ENCODE peak calls at places on chromosomes 16 and 17, in six cellular contexts. I is GM18507; W is stomach; U is skeletal muscle cell; A is stimulated activated CD4-positive, alpha-beta T cell treated with anti-CD3 and anti-CD28 coated beads, Interleukin-1b, Interleukin-23, amount 100 ng/mL, for 24 hours; L is T-cell. G is an unnamed sample.

GRCh38 chr17:69761011-69761410 is 314.0 kb upstream of the KCNJ16 start:
- DNase-seq in I (no peak), W (no peak), U (no peak), A (no peak), L (no peak), G (no peak)

GRCh38 chr17:32275060-32276042 is 9.7 kb downstream of the RHBDL3 start:
- DNase-seq in I (no peak), W (no peak), U (peak), A (no peak), L (no peak), G (no peak)

GRCh38 chr17:77649717-77650211 is 308.7 kb upstream of the TNRC6C start:
- DNase-seq in I (no peak), W (no peak), U (no peak), A (no peak), L (no peak), G (no peak)

GRCh38 chr16:9521749-9522370 is 430.4 kb downstream of the HAPSTR1 start:
- DNase-seq in I (no peak), W (no peak), U (no peak), A (no peak), L (no peak), G (no peak)

GRCh38 chr17:55536205-55536604 is 25.0 kb upstream of the SMIM36 start:
- DNase-seq in I (no peak), W (no peak), U (no peak), A (no peak), L (no peak), G (no peak)

GRCh38 chr16:12258806-12259205 is 282.3 kb downstream of the SNX29 start:
- DNase-seq in I (no peak), W (no peak), U (no peak), A (no peak), L (no peak), G (no peak)

GRCh38 chr17:34547453-34548063 is 31.8 kb upstream of the TMEM132E start:
- DNase-seq in I (no peak), W (no peak), U (no peak), A (no peak), L (no peak), G (no peak)

GRCh38 chr17:17902877-17903276 is 66.1 kb upstream of the SREBF1 start:
- DNase-seq in I (no peak), W (no peak), U (no peak), A (no peak), L (no peak), G (no peak)

GRCh38 chr16:81917375-81917774 is 93.9 kb downstream of the SDR42E1 start:
- DNase-seq in I (no peak), W (no peak), U (no peak), A (no peak), L (no peak), G (no peak)

GRCh38 chr17:57692770-57693169 is 52.3 kb downstream of the CCDC182 start:
- DNase-seq in I (no peak), W (no peak), U (no peak), A (no peak), L (no peak), G (no peak)

GRCh38 chr17:79513805-79514535 is 96.9 kb downstream of the RBFOX3 start:
- DNase-seq in I (no peak), W (no peak), U (no peak), A (no peak), L (no peak), G (no peak)

GRCh38 chr16:21603920-21604319 is 4.5 kb downstream of the METTL9 start:
- DNase-seq in I (no peak), W (no peak), U (no peak), A (no peak), L (no peak), G (no peak)

GRCh38 chr16:86363057-86363490 is 147.3 kb upstream of the FOXF1 start:
- DNase-seq in I (no peak), W (no peak), U (peak), A (no peak), L (no peak), G (no peak)

GRCh38 chr17:40486513-40487370 is 14.7 kb downstream of the TNS4 start:
- DNase-seq in I (no peak), W (no peak), U (peak), A (no peak), L (no peak), G (no peak)

GRCh38 chr17:40326832-40327199 is 17.8 kb downstream of the RARA start:
- DNase-seq in I (no peak), W (no peak), U (no peak), A (no peak), L (no peak), G (peak)

GRCh38 chr16:79767597-79768280 is 167.2 kb upstream of the MAF start:
- DNase-seq in I (no peak), W (peak), U (no peak), A (no peak), L (no peak), G (peak)

GRCh38 chr17:79503440-79503839 is 107.4 kb downstream of the RBFOX3 start:
- DNase-seq in I (no peak), W (no peak), U (no peak), A (no peak), L (no peak), G (no peak)

GRCh38 chr17:57902800-57903759 is 52.1 kb downstream of the CUEDC1 start:
- DNase-seq in I (peak), W (peak), U (no peak), A (no peak), L (no peak), G (peak)

GRCh38 chr17:78882546-78883089 is 20.4 kb downstream of the CEP295NL start:
- DNase-seq in I (no peak), W (no peak), U (no peak), A (no peak), L (no peak), G (no peak)

GRCh38 chr17:40065771-40066510 is 3.2 kb downstream of the THRA start:
- DNase-seq in I (no peak), W (no peak), U (no peak), A (no peak), L (no peak), G (no peak)

GRCh38 chr17:8117980-8118768 is at the start of gene ALOXE3:
- DNase-seq in I (no peak), W (peak), U (no peak), A (no peak), L (no peak), G (no peak)

GRCh38 chr16:48295493-48296281 is 48.3 kb upstream of the ABCC11 start:
- DNase-seq in I (no peak), W (no peak), U (no peak), A (no peak), L (no peak), G (no peak)

GRCh38 chr16:20920799-20921198 is 20.2 kb downstream of the LYRM1 start:
- DNase-seq in I (no peak), W (no peak), U (no peak), A (no peak), L (no peak), G (no peak)

GRCh38 chr17:7747586-7747985 is 30.0 kb downstream of the DNAH2 start:
- DNase-seq in I (no peak), W (no peak), U (peak), A (no peak), L (no peak), G (no peak)

GRCh38 chr17:74759243-74759801 is 10.9 kb downstream of the NHERF1 start:
- DNase-seq in I (no peak), W (no peak), U (no peak), A (no peak), L (peak), G (no peak)

GRCh38 chr16:64589836-64590235 is 532.0 kb downstream of the CDH11 start:
- DNase-seq in I (no peak), W (no peak), U (peak), A (no peak), L (no peak), G (no peak)

GRCh38 chr16:30977502-30977901 is 7.5 kb upstream of the HSD3B7 start:
- DNase-seq in I (no peak), W (no peak), U (no peak), A (no peak), L (no peak), G (no peak)

GRCh38 chr17:50056961-50057330 is 1.0 kb downstream of the ITGA3 start:
- DNase-seq in I (no peak), W (peak), U (no peak), A (no peak), L (no peak), G (no peak)

GRCh38 chr16:89122322-89122831 is 28.7 kb downstream of the ACSF3 start:
- DNase-seq in I (no peak), W (peak), U (no peak), A (no peak), L (peak), G (no peak)

G was measured in left lobe of liver.